ENCODE peak calls at places on chromosomes 7 and 10, in four cellular contexts. E, C, G and P are unnamed samples.
A peak's percentile ranks its signal among the peaks of the same experiment; 100 is the strongest.

GRCh38 chr7:16851829-16852228 is 30.0 kb downstream of the AGR3 start:
- DNase-seq in G (no peak), C (peak; percentile 67), E (no peak), P (no peak)

GRCh38 chr7:147833549-147833948 is 757.0 kb upstream of the C7orf33 start:
- DNase-seq in C (no peak), E (no peak), G (no peak), P (no peak)

GRCh38 chr7:77843194-77843593 is 44.6 kb downstream of the PHTF2 start:
- DNase-seq in C (no peak), G (no peak), E (no peak), P (no peak)

GRCh38 chr7:21580073-21580521 is 37.3 kb downstream of the DNAH11 start:
- DNase-seq in C (peak; percentile 53), E (no peak), G (peak; percentile 8), P (peak; percentile 50)

GRCh38 chr7:157477550-157478212 is 140.9 kb downstream of the DNAJB6 start:
- DNase-seq in E (no peak), G (no peak), C (no peak), P (no peak)

GRCh38 chr10:48470115-48470892 is 134.6 kb downstream of the ARHGAP22 start:
- DNase-seq in C (peak; percentile 96), E (no peak), G (no peak), P (no peak)

GRCh38 chr7:24408798-24409428 is 124.9 kb downstream of the NPY start:
- DNase-seq in C (no peak), G (no peak), E (no peak), P (no peak)

GRCh38 chr7:8638076-8638475 is 204.7 kb downstream of the NXPH1 start:
- DNase-seq in C (no peak), E (no peak), G (no peak), P (no peak)

GRCh38 chr10:96693431-96693830 is 26.9 kb downstream of the PIK3AP1 start:
- DNase-seq in E (no peak), G (no peak), C (no peak), P (no peak)

GRCh38 chr7:151838861-151839381 is 38.0 kb downstream of the PRKAG2 start:
- DNase-seq in E (no peak), G (peak; percentile 46), C (no peak), P (no peak)

GRCh38 chr10:129560355-129560754 is 93.3 kb downstream of the MGMT start:
- DNase-seq in E (no peak), C (no peak), G (no peak), P (no peak)

GRCh38 chr7:94580601-94581000 is 71.0 kb downstream of the CASD1 start:
- DNase-seq in E (no peak), G (no peak), C (no peak), P (peak; percentile 67)

GRCh38 chr7:132066776-132067175 is 509.5 kb downstream of the PLXNA4 start:
- DNase-seq in G (no peak), C (no peak), E (no peak), P (peak; percentile 36)

GRCh38 chr7:159049266-159050025 is 95.2 kb downstream of the VIPR2 start:
- DNase-seq in G (no peak), E (no peak), C (no peak), P (no peak)

GRCh38 chr10:44990302-44990655 is 10.4 kb upstream of the ZNF22 start:
- DNase-seq in C (no peak), E (no peak), G (no peak), P (no peak)

GRCh38 chr10:69549959-69550358 is 23.3 kb downstream of the NEUROG3 start:
- DNase-seq in E (no peak), C (no peak), G (no peak), P (no peak)

GRCh38 chr10:14852236-14852635 is 14.1 kb downstream of the HSPA14 start:
- DNase-seq in E (no peak), C (no peak), G (no peak), P (no peak)

GRCh38 chr7:35255909-35256876 is 2.3 kb upstream of the TBX20 start:
- DNase-seq in C (no peak), G (no peak), E (no peak), P (no peak)

GRCh38 chr10:35089641-35090161 is 440 bp downstream of the CUL2 start:
- DNase-seq in E (no peak), C (peak; percentile 32), G (peak; percentile 66), P (peak; percentile 24)

GRCh38 chr10:131310054-131310903 is 1.2 kb downstream of the TCERG1L start:
- DNase-seq in E (no peak), G (no peak), C (no peak), P (no peak)

GRCh38 chr7:46170792-46171191 is 249.7 kb upstream of the IGFBP3 start:
- DNase-seq in G (no peak), C (no peak), E (no peak), P (peak; percentile 61)